ENCODE peak calls at places on chromosomes 1 and 21, in eight cellular contexts. T, Z, A, W, O, N, J and C are unnamed samples.

GRCh38 chr1:223425550-223425949 is 32.3 kb downstream of the CCDC185 start:
- DNase-seq in J (no peak), T (no peak), N (no peak), Z (no peak), W (no peak), O (no peak), A (peak; percentile 19), C (no peak)

GRCh38 chr1:181149326-181150000 is 61.0 kb downstream of the IER5 start:
- DNase-seq in N (no peak), T (no peak), Z (no peak), W (peak; percentile 76), O (no peak), J (no peak), A (no peak), C (peak; percentile 72)

GRCh38 chr1:38041941-38042834 is 4.4 kb downstream of the POU3F1 start:
- DNase-seq in O (no peak), J (no peak), N (no peak), A (no peak), Z (no peak), T (no peak), W (no peak), C (no peak)

GRCh38 chr1:166026143-166026542 is 140.7 kb downstream of the FAM78B start:
- DNase-seq in Z (no peak), O (no peak), T (no peak), J (no peak), A (no peak), W (no peak), N (no peak), C (no peak)

GRCh38 chr1:3545363-3546047 is 65.8 kb downstream of the MEGF6 start:
- DNase-seq in N (no peak), A (peak; percentile 55), J (no peak), O (no peak), Z (no peak), W (no peak), T (no peak), C (no peak)

GRCh38 chr1:61980561-61980960 is 214.1 kb upstream of the L1TD1 start:
- DNase-seq in T (no peak), Z (no peak), A (peak; percentile 12), N (no peak), O (no peak), W (peak; percentile 17), J (no peak), C (peak; percentile 21)

GRCh38 chr1:70486676-70487470 is 75.8 kb downstream of the CTH start:
- DNase-seq in W (no peak), N (no peak), O (peak; percentile 72), T (no peak), Z (peak; percentile 92), A (peak; percentile 91), J (no peak), C (no peak)

GRCh38 chr21:36205962-36206361 is 49.3 kb downstream of the DOP1B start:
- DNase-seq in J (no peak), O (no peak), Z (no peak), T (no peak), N (no peak), W (no peak), A (no peak), C (no peak)

GRCh38 chr21:45236481-45236880 is 51.2 kb downstream of the POFUT2 start:
- DNase-seq in W (no peak), T (no peak), A (no peak), J (no peak), Z (no peak), N (no peak), O (no peak), C (no peak)

GRCh38 chr21:34521561-34521960 is 9.6 kb upstream of the KCNE1 start:
- DNase-seq in W (no peak), J (no peak), Z (no peak), T (no peak), O (no peak), N (no peak), A (no peak), C (no peak)

GRCh38 chr21:38839370-38839681 is 33.6 kb downstream of the ETS2 start:
- DNase-seq in A (no peak), O (no peak), T (no peak), N (peak; percentile 36), W (no peak), J (no peak), Z (no peak), C (no peak)

GRCh38 chr1:115041654-115042053 is 12.0 kb downstream of the TSHB start:
- DNase-seq in A (no peak), N (no peak), Z (peak; percentile 44), W (no peak), O (no peak), T (no peak), J (no peak), C (no peak)

GRCh38 chr21:42063578-42064521 is 7.3 kb upstream of the UMODL1 start:
- DNase-seq in J (no peak), Z (peak; percentile 61), O (no peak), N (no peak), W (peak; percentile 73), T (no peak), A (no peak), C (peak; percentile 54)

GRCh38 chr1:37797750-37798345 is 4.2 kb downstream of the MANEAL start:
- DNase-seq in J (no peak), T (no peak), Z (peak; percentile 13), W (no peak), O (no peak), A (peak; percentile 78), N (no peak), C (no peak)

GRCh38 chr1:182227864-182228547 is 163.6 kb downstream of the GLUL start:
- DNase-seq in O (no peak), W (no peak), T (no peak), N (no peak), Z (no peak), J (no peak), A (no peak), C (no peak)

GRCh38 chr1:233355841-233356704 is 28.5 kb downstream of the MAP3K21 start:
- DNase-seq in N (no peak), Z (no peak), T (no peak), O (no peak), J (no peak), W (no peak), A (no peak), C (no peak)